ENCODE peak calls at places on chromosomes 5 and 9, in seven cellular contexts. S is kidney epithelial cell, U is A549, K is cardiac fibroblast, Z is natural killer cell, W is RWPE1, P is H9. G is an unnamed sample.

GRCh38 chr5:179871506-179871905 is 12.9 kb upstream of the MRNIP start:
- DNase-seq in S (no peak), U (no peak), K (no peak), Z (no peak), W (no peak), P (no peak), G (no peak)

GRCh38 chr5:95664204-95664786 is 17.7 kb downstream of the RFESD start:
- DNase-seq in S (no peak), U (no peak), K (peak), Z (no peak), W (peak), P (no peak), G (no peak)

GRCh38 chr5:1311443-1312055 is 16.7 kb upstream of the TERT start:
- DNase-seq in S (no peak), U (no peak), K (no peak), Z (no peak), W (no peak), P (no peak), G (no peak)

GRCh38 chr5:177520271-177520670 is 3.5 kb upstream of the DDX41 start:
- DNase-seq in S (no peak), U (no peak), K (no peak), Z (no peak), W (no peak), P (no peak), G (no peak)

GRCh38 chr5:137997726-137998213 is 35.1 kb downstream of the FAM13B start:
- DNase-seq in S (peak), U (peak), K (no peak), Z (no peak), W (no peak), P (no peak), G (no peak)

GRCh38 chr5:6175172-6175855 is 203.0 kb downstream of the MED10 start:
- DNase-seq in S (no peak), U (no peak), K (no peak), Z (no peak), W (no peak), P (no peak), G (no peak)

GRCh38 chr5:31197183-31197582 is 3.7 kb downstream of the CDH6 start:
- DNase-seq in S (no peak), U (peak), K (peak), Z (no peak), W (no peak), P (no peak), G (no peak)

GRCh38 chr5:74112372-74112875 is 486.4 kb downstream of the ARHGEF28 start:
- DNase-seq in S (no peak), U (no peak), K (no peak), Z (no peak), W (no peak), P (no peak), G (no peak)

GRCh38 chr5:119367502-119368237 is 11.9 kb downstream of the TNFAIP8 start:
- DNase-seq in S (no peak), U (no peak), K (peak), Z (no peak), W (peak), P (no peak), G (no peak)

GRCh38 chr5:72292411-72292810 is 27.6 kb downstream of the MRPS27 start:
- DNase-seq in S (no peak), U (no peak), K (no peak), Z (no peak), W (no peak), P (no peak), G (no peak)

GRCh38 chr9:133184971-133185370 is 21.3 kb upstream of the GBGT1 start:
- DNase-seq in S (peak), U (peak), K (peak), Z (peak), W (peak), P (no peak), G (no peak)

GRCh38 chr5:142327111-142327842 is 2.5 kb upstream of the SPRY4 start:
- DNase-seq in S (no peak), U (no peak), K (peak), Z (no peak), W (peak), P (peak), G (no peak)
- TF ChIP-seq CTCF in S (peak), U (no peak), K (peak), Z (no peak), W (no peak), P (no peak), G (no peak)

DNA sequence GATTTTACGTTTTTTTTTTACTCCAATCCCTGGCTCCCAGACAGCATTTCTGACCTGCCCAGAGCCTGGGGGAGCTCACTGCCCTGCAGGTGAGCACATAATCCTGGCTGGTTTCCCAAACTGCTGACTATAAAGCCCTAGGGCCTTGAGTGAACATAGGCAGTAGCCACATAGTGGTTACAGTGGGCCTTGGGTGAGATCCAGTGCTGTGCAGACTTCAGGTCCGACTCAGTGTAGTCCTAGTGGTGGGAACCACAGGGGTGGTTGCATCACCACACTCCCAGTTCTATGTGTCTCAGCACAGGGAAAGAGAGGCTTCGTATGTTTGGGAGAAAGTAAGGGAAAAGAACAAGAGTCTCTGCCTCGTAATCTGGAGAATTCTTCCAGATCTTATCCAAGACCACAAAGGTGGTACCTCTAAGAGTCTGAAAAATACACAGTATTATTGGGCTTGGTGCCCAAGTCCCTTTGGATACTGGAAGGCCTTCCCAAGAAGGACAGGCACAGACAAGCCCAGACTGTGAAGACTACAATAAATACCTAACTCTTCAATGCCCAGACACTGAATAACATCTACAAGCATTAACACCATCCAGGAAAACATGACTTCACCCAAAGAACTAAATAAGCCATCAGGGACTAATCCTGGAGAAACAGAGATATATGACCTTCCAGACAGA is 89.4 kb downstream of the TSSK1B start:
- DNase-seq in S (no peak), U (no peak), K (peak), Z (no peak), W (peak), P (no peak), G (no peak)
- TF ChIP-seq CTCF in S (no peak), U (no peak), K (no peak), Z (no peak), W (no peak), P (no peak), G (no peak)

GRCh38 chr9:73269430-73270101 is 117.9 kb downstream of the ANXA1 start:
- DNase-seq in S (no peak), U (peak), K (peak), Z (no peak), W (no peak), P (no peak), G (no peak)
- TF ChIP-seq CTCF in S (peak), U (peak), K (no peak), Z (no peak), W (peak), P (peak), G (peak)

DNA sequence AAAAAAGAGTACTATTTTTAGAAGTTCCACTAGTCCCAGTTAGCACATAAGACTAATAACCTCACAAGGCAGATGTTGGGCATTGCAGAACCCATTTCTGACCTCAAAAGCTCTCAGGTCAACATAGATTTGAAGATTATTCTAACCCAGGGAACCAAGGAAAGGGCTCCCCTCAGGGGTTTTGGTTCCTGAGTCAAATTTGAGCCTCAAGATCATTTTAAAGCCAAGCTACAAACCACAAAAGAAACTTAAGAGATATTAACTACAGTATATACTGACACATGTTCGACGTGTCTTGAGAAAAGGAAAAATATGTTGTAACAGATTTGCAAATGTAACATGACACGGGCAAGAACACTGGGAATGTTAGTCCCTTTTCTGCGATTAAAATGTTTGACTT is 88.6 kb downstream of the GNAQ start:
- DNase-seq in S (no peak), U (no peak), K (no peak), Z (no peak), W (no peak), P (no peak), G (no peak)
- TF ChIP-seq CTCF in S (no peak), U (no peak), K (no peak), Z (no peak), W (no peak), P (no peak), G (no peak)

DNA sequence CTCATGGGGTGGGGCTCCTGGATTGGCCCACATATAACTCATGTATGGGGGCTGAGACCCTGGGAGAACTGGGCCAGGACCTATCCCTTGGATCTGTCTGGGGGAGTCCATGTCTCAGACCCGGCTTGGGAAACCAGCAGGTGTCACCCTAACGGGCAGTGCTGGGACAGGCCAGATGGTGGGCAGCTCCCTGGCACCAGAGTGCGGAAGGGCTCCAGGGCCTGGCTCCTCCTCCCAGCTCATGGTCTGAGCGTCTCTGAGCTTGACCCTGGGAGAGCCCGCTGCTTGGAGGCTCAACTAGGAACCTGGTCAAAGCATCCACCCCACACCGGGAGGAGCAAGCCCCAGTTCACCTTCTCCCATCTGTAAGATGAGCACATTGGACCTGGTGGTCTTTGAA is 15.5 kb upstream of the NCS1 start:
- DNase-seq in S (no peak), U (peak), K (no peak), Z (no peak), W (no peak), P (no peak), G (no peak)
- TF ChIP-seq CTCF in S (no peak), U (peak), K (no peak), Z (no peak), W (no peak), P (no peak), G (no peak)

GRCh38 chr5:28473531-28474107 is 1435.2 kb upstream of the CDH9 start:
- DNase-seq in S (peak), U (peak), K (peak), Z (no peak), W (peak), P (no peak), G (no peak)
- TF ChIP-seq CTCF in S (peak), U (peak), K (no peak), Z (no peak), W (peak), P (peak), G (peak)

GRCh38 chr9:20186823-20187222 is 398.0 kb upstream of the SLC24A2 start:
- DNase-seq in S (no peak), U (no peak), K (no peak), Z (no peak), W (no peak), P (no peak), G (no peak)

GRCh38 chr9:20189871-20190270 is 401.0 kb upstream of the SLC24A2 start:
- DNase-seq in S (no peak), U (no peak), K (no peak), Z (no peak), W (no peak), P (peak), G (no peak)

GRCh38 chr9:20188616-20189212 is 399.9 kb upstream of the SLC24A2 start:
- DNase-seq in S (no peak), U (no peak), K (no peak), Z (no peak), W (no peak), P (no peak), G (no peak)

GRCh38 chr9:20187318-20187717 is 398.5 kb upstream of the SLC24A2 start:
- DNase-seq in S (no peak), U (no peak), K (no peak), Z (no peak), W (no peak), P (no peak), G (no peak)

GRCh38 chr9:20191239-20191840 is 402.5 kb upstream of the SLC24A2 start:
- DNase-seq in S (no peak), U (peak), K (no peak), Z (no peak), W (no peak), P (no peak), G (no peak)
- TF ChIP-seq CTCF in S (no peak), U (no peak), K (peak), Z (no peak), W (no peak), P (peak), G (no peak)

DNA sequence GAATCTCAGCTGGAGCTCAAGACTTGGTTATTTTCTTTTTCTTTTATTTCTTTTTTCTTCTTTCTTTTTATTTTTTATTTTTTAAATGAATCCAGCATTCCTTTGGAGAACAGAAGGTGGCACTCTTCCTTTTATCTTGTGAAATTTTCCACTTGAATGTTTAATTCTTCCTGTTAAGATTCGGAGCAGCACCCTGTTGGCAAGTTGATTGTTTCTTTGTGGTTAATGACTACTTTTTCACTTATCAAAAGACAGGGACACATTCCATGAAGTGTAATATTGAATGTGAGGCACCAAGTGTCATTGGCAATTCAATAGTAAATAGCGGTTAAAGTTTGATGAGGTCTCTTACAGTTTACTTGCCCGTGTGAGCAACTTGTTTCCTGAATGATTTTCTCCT is 240.5 kb upstream of the CHD1 start:
- DNase-seq in S (peak), U (peak), K (peak), Z (no peak), W (no peak), P (no peak), G (no peak)
- TF ChIP-seq CTCF in S (peak), U (peak), K (no peak), Z (no peak), W (peak), P (peak), G (no peak)

G was measured in mesothelial cell of epicardium.